ENCODE peak calls at places on chromosome 13, in six cellular contexts. A is K562, T is A549, I is GM12878, S is HL-60, P is Panc1. Q is an unnamed sample.

GRCh38 chr13:31538067-31539042 is 201.0 kb upstream of the RXFP2 start:
- DNase-seq in T (peak; percentile 18), P (no peak), I (no peak), S (no peak), A (peak; percentile 11), Q (peak; percentile 70)

GRCh38 chr13:19587635-19588300 is 26.4 kb upstream of the TPTE2 start:
- DNase-seq in S (peak; percentile 20), P (peak; percentile 20), A (peak; percentile 47), I (no peak), T (peak; percentile 74), Q (peak; percentile 62)

GRCh38 chr13:114145256-114145655 is 12.8 kb upstream of the RASA3 start:
- DNase-seq in A (no peak), I (no peak), T (no peak), P (no peak), S (no peak), Q (no peak)

GRCh38 chr13:35994131-35994966 is 136.8 kb downstream of the DCLK1 start:
- DNase-seq in P (no peak), T (no peak), A (no peak), S (no peak), I (no peak), Q (no peak)

GRCh38 chr13:67438465-67438864 is 208.3 kb upstream of the PCDH9 start:
- DNase-seq in A (peak; percentile 5), I (no peak), T (peak; percentile 4), P (no peak), S (no peak), Q (peak; percentile 18)

GRCh38 chr13:35699805-35700204 is 223.3 kb upstream of the MAB21L1 start:
- DNase-seq in I (no peak), S (no peak), T (no peak), A (no peak), P (no peak), Q (no peak)

GRCh38 chr13:113630296-113630695 is 27.7 kb downstream of the ATP4B start:
- DNase-seq in A (no peak), S (no peak), I (no peak), T (no peak), P (no peak), Q (no peak)

GRCh38 chr13:49374585-49375290 is 69.1 kb downstream of the CAB39L start:
- DNase-seq in T (peak; percentile 18), S (no peak), I (no peak), P (peak; percentile 15), A (peak; percentile 61), Q (no peak)

GRCh38 chr13:110541526-110541920 is 20.0 kb downstream of the RAB20 start:
- DNase-seq in T (no peak), A (no peak), I (no peak), P (no peak), S (no peak), Q (no peak)

GRCh38 chr13:107834268-107834667 is 381.1 kb downstream of the LIG4 start:
- DNase-seq in P (no peak), I (no peak), S (no peak), T (no peak), A (no peak), Q (no peak)

GRCh38 chr13:84994582-84994981 is 804.6 kb downstream of the SLITRK6 start:
- DNase-seq in S (no peak), T (peak; percentile 60), I (no peak), A (no peak), P (peak; percentile 35), Q (no peak)

GRCh38 chr13:88802886-88803285 is 1131.7 kb downstream of the SLITRK5 start:
- DNase-seq in A (no peak), P (no peak), T (no peak), I (no peak), S (no peak), Q (no peak)

GRCh38 chr13:113029487-113030258 is 60.7 kb downstream of the MCF2L start:
- DNase-seq in P (no peak), I (no peak), A (peak; percentile 46), T (peak; percentile 8), S (peak; percentile 4), Q (peak; percentile 81)

GRCh38 chr13:99275093-99275469 is 16.9 kb upstream of the GPR18 start:
- DNase-seq in P (no peak), A (no peak), T (no peak), S (no peak), I (no peak), Q (no peak)

GRCh38 chr13:51967482-51968446 is 43.5 kb downstream of the ATP7B start:
- DNase-seq in P (no peak), I (no peak), T (no peak), S (no peak), A (no peak), Q (no peak)
- TF ChIP-seq REST in P (no peak), I (no peak), T (no peak), S (no peak), A (no peak), Q (no peak)

DNA sequence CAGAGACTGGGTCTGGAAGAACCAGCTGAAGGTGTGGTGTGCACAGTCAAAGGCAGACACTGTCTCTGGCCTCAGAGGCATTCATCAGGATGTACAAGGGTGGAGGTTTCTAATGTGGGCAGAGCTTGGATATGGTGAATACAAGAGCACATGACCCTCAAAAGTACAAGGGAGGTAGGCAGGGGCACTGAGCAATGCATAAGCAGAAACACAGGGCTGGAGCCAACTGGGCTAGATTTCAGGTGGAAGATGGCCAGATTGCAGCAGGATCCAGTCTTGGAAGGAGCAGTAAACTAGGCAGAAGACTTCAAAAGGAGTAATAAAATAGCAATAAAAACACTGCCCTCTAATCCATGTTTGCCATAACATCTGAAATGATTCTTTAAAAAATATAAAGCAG is 417.1 kb downstream of the OLFM4 start:
- DNase-seq in I (no peak), S (no peak), T (no peak), A (no peak), P (no peak), Q (no peak)
- TF ChIP-seq REST in I (no peak), S (no peak), T (no peak), A (no peak), P (no peak), Q (no peak)

GRCh38 chr13:44575741-44576395 is at the start of gene TSC22D1:
- DNase-seq in A (no peak), T (peak; percentile 23), S (no peak), I (no peak), P (no peak), Q (peak; percentile 56)
- TF ChIP-seq REST in A (no peak), T (no peak), S (no peak), I (no peak), P (no peak), Q (no peak)

GRCh38 chr13:33172911-33173310 is 112.6 kb downstream of the STARD13 start:
- DNase-seq in S (no peak), P (no peak), A (no peak), T (no peak), I (no peak), Q (no peak)
- TF ChIP-seq REST in S (no peak), P (no peak), A (no peak), T (no peak), I (no peak), Q (no peak)